ENCODE peak calls at places on chromosomes 16 and 17, in five cellular contexts. T is fibroblast of lung, P is mammary epithelial cell, D is HCT116, W is GM12878. C is an unnamed sample.

GRCh38 chr17:72452286-72453173 is 331.7 kb downstream of the SOX9 start:
- DNase-seq in T (no peak), P (no peak), D (no peak), W (no peak), C (no peak)

GRCh38 chr16:78005881-78006280 is 16.5 kb upstream of the CLEC3A start:
- DNase-seq in T (no peak), P (no peak), D (peak), W (no peak), C (no peak)

GRCh38 chr17:55702150-55702549 is 20.5 kb downstream of the TMEM100 start:
- DNase-seq in T (no peak), P (no peak), D (no peak), W (no peak), C (no peak)

GRCh38 chr17:69268442-69269068 is 39.9 kb upstream of the ABCA10 start:
- DNase-seq in T (peak), P (no peak), D (no peak), W (no peak), C (no peak)

GRCh38 chr17:69246726-69247375 is 18.2 kb upstream of the ABCA10 start:
- DNase-seq in T (peak), P (peak), D (peak), W (peak), C (peak)

GRCh38 chr16:5490499-5490898 is 392.9 kb upstream of the EEF2KMT start:
- DNase-seq in T (peak), P (no peak), D (peak), W (no peak), C (no peak)

GRCh38 chr16:85084841-85085535 is 27.3 kb downstream of the CIBAR2 start:
- DNase-seq in T (no peak), P (no peak), D (no peak), W (no peak), C (no peak)

GRCh38 chr17:41448506-41448905 is 7.7 kb upstream of the KRT38 start:
- DNase-seq in T (no peak), P (no peak), D (no peak), W (no peak), C (no peak)

GRCh38 chr16:20868890-20869289 is 31.3 kb downstream of the DCUN1D3 start:
- DNase-seq in T (peak), P (peak), D (no peak), W (no peak), C (peak)

GRCh38 chr16:46632778-46633733 is 11.9 kb upstream of the SHCBP1 start:
- DNase-seq in T (no peak), P (no peak), D (no peak), W (no peak), C (no peak)

GRCh38 chr16:77273-77806 is 685 bp upstream of the MPG start:
- DNase-seq in T (peak), P (no peak), D (no peak), W (no peak), C (no peak)

GRCh38 chr16:85136705-85137322 is 24.5 kb upstream of the CIBAR2 start:
- DNase-seq in T (no peak), P (no peak), D (no peak), W (no peak), C (no peak)

GRCh38 chr17:69684251-69684650 is 269.8 kb downstream of the MAP2K6 start:
- DNase-seq in T (no peak), P (no peak), D (no peak), W (no peak), C (no peak)

GRCh38 chr16:49910761-49911160 is 54.8 kb upstream of the ZNF423 start:
- DNase-seq in T (no peak), P (no peak), D (no peak), W (no peak), C (no peak)

GRCh38 chr17:11705111-11705510 is 106.8 kb downstream of the DNAH9 start:
- DNase-seq in T (no peak), P (no peak), D (no peak), W (no peak), C (no peak)

GRCh38 chr17:36918260-36918691 is 19.0 kb upstream of the LHX1 start:
- DNase-seq in T (peak), P (no peak), D (peak), W (no peak), C (peak)

GRCh38 chr16:60261425-60261824 is 1527.3 kb upstream of the GOT2 start:
- DNase-seq in T (no peak), P (no peak), D (no peak), W (no peak), C (no peak)

GRCh38 chr17:57946798-57947358 is 8.3 kb downstream of the CUEDC1 start:
- DNase-seq in T (peak), P (peak), D (no peak), W (peak), C (peak)

GRCh38 chr16:86504315-86505184 is 5.8 kb upstream of the FOXF1 start:
- DNase-seq in T (no peak), P (no peak), D (no peak), W (no peak), C (no peak)

GRCh38 chr17:51275381-51275780 is 15.0 kb downstream of the UTP18 start:
- DNase-seq in T (peak), P (no peak), D (no peak), W (no peak), C (peak)

GRCh38 chr17:65013613-65014391 is 42.7 kb downstream of the GNA13 start:
- DNase-seq in T (peak), P (peak), D (peak), W (no peak), C (peak)

GRCh38 chr16:89691986-89692569 is 5.6 kb downstream of the CDK10 start:
- DNase-seq in T (no peak), P (no peak), D (no peak), W (no peak), C (no peak)

GRCh38 chr17:14308965-14309879 is 8.3 kb downstream of the HS3ST3B1 start:
- DNase-seq in T (peak), P (peak), D (no peak), W (no peak), C (peak)

GRCh38 chr17:37741334-37742113 is 3.3 kb downstream of the HNF1B start:
- DNase-seq in T (no peak), P (no peak), D (no peak), W (no peak), C (no peak)

GRCh38 chr17:15351925-15352324 is 10.5 kb upstream of the TEKT3 start:
- DNase-seq in T (peak), P (peak), D (no peak), W (no peak), C (peak)

GRCh38 chr16:81444448-81445121 is at the start of gene CMIP:
- DNase-seq in T (peak), P (peak), D (peak), W (no peak), C (peak)

GRCh38 chr16:27237229-27238015 is 31.1 kb downstream of the NSMCE1 start:
- DNase-seq in T (peak), P (no peak), D (no peak), W (peak), C (peak)

GRCh38 chr16:75996491-75996890 is 270.2 kb upstream of the CPHXL start:
- DNase-seq in T (no peak), P (peak), D (no peak), W (no peak), C (no peak)

GRCh38 chr16:67833035-67833417 is 9.1 kb upstream of the THAP11 start:
- DNase-seq in T (peak), P (peak), D (no peak), W (no peak), C (peak)

GRCh38 chr16:83713597-83713996 is 94.2 kb upstream of the HSBP1 start:
- DNase-seq in T (no peak), P (no peak), D (no peak), W (no peak), C (no peak)

GRCh38 chr17:76657505-76658386 is 14.2 kb upstream of the ST6GALNAC1 start:
- DNase-seq in T (no peak), P (no peak), D (no peak), W (no peak), C (no peak)

GRCh38 chr16:87806246-87806607 is 40.4 kb upstream of the KLHDC4 start:
- DNase-seq in T (peak), P (peak), D (peak), W (no peak), C (peak)

GRCh38 chr17:80790021-80790765 is 201.4 kb upstream of the CHMP6 start:
- DNase-seq in T (peak), P (no peak), D (no peak), W (peak), C (no peak)

GRCh38 chr16:29765167-29766032 is 12.7 kb upstream of the ZG16 start:
- DNase-seq in T (no peak), P (no peak), D (peak), W (no peak), C (no peak)

GRCh38 chr16:31451681-31452351 is 7.5 kb upstream of the ARMC5 start:
- DNase-seq in T (peak), P (peak), D (peak), W (no peak), C (peak)
- H2AFZ ChIP-seq in T (no peak), P (peak), D (no peak), W (no peak), C (no peak)

GRCh38 chr16:56700195-56700594 is 17.9 kb downstream of the MT1X start:
- DNase-seq in T (no peak), P (no peak), D (no peak), W (no peak), C (no peak)

GRCh38 chr16:56697456-56698155 is 15.3 kb downstream of the MT1X start:
- DNase-seq in T (no peak), P (no peak), D (no peak), W (no peak), C (no peak)

GRCh38 chr16:56702836-56703235 is 20.6 kb downstream of the MT1X start:
- DNase-seq in T (no peak), P (no peak), D (no peak), W (no peak), C (no peak)

GRCh38 chr16:56700631-56701030 is 18.4 kb downstream of the MT1X start:
- DNase-seq in T (no peak), P (no peak), D (no peak), W (no peak), C (no peak)

GRCh38 chr16:56701534-56701933 is 19.3 kb downstream of the MT1X start:
- DNase-seq in T (no peak), P (no peak), D (no peak), W (no peak), C (no peak)
- H2AFZ ChIP-seq in T (peak), P (no peak), D (peak), W (no peak), C (no peak)

DNA sequence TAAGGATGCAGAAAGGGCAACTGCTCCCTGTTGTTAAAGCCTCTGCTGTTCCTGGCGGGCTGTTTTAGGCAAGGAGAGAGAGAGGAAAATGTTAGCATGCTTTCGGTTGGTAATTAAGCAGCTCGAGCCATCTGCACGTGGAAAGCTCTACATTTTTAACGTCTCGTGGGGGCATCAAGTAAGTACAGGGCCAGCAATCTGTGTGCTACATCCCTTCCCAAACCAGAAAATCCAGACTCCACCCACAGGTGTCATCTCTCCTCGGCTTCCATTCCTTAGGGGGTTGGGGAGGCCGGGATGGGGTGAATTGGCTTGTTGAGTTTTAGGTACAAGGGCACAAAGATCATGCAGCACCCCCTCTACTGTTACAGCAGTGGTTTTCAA is 62.5 kb upstream of the MARCHF10 start:
- DNase-seq in T (no peak), P (no peak), D (no peak), W (no peak), C (no peak)
- H2AFZ ChIP-seq in T (no peak), P (no peak), D (no peak), W (no peak), C (peak)

GRCh38 chr16:19808061-19808621 is 76.5 kb downstream of the GPRC5B start:
- DNase-seq in T (peak), P (no peak), D (no peak), W (peak), C (no peak)
- H2AFZ ChIP-seq in T (no peak), P (no peak), D (no peak), W (no peak), C (no peak)

DNA sequence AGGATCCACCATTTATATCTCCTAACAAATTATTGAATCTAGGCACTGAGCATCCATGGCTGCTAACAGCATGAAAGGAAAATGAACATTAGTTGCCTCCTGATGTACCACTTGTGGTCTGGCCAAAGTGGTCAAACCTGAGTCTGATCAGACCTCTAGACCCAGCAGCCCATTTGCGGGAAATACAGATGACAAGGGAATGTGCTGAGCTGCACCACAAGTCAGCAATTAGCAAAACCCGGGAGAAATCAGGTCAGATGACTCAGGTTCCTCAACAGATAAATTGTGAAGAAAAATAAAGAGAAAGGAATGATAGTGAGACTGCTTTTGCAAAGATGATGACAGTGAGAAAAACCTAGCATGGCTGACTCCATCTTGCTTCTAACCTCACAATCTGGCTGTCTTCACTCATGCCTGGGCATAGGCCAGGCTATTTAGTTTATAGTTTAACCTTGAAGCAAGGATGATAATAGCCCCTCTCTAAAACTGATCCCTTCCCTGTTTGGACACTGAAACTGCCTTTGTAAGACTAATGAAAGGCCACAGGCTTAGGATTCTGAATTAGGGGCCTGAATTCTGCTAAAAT is 142.7 kb upstream of the ASIC2 start:
- DNase-seq in T (peak), P (peak), D (no peak), W (no peak), C (peak)
- H2AFZ ChIP-seq in T (no peak), P (no peak), D (no peak), W (no peak), C (no peak)

GRCh38 chr17:44779211-44780025 is 20.6 kb downstream of the ADAM11 start:
- DNase-seq in T (peak), P (peak), D (peak), W (peak), C (peak)

GRCh38 chr17:44780161-44780560 is 21.4 kb downstream of the ADAM11 start:
- DNase-seq in T (no peak), P (no peak), D (no peak), W (no peak), C (no peak)

GRCh38 chr17:44780845-44781480 is 22.2 kb downstream of the ADAM11 start:
- DNase-seq in T (no peak), P (no peak), D (no peak), W (no peak), C (no peak)

GRCh38 chr17:44781553-44782348 is 23.0 kb downstream of the ADAM11 start:
- DNase-seq in T (no peak), P (no peak), D (no peak), W (no peak), C (no peak)

DNA sequence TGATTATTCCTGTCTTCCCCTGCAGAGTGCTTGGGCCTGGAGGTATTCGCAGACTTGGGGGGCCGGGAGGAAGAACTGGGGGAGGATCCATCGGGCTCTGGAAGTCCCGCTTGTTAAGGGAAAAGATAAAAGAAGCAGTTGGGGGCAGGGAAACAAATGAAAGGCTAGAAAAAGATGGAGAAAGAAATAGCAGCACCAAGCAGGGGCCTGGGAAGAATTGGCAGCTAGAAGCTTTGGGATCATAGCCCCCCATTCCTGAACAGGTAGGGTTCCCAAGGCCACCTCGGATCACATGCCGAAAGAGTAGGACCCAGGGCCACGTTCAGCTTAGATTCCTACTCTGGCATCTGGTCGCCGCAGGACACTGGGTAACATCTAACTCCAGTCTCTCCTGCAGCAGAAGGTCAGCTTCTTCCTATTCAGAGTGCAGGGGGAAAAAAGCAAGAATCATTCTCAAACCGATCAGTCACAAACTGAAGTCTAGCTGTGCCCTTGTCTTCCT is 23.6 kb downstream of the ADAM11 start:
- DNase-seq in T (no peak), P (no peak), D (no peak), W (no peak), C (no peak)
- H2AFZ ChIP-seq in T (no peak), P (no peak), D (no peak), W (no peak), C (no peak)

GRCh38 chr17:50048146-50048720 is 7.7 kb upstream of the ITGA3 start:
- DNase-seq in T (peak), P (no peak), D (no peak), W (no peak), C (peak)
- H2AFZ ChIP-seq in T (no peak), P (no peak), D (no peak), W (no peak), C (no peak)

GRCh38 chr17:40315678-40316570 is 6.9 kb downstream of the RARA start:
- DNase-seq in T (no peak), P (no peak), D (no peak), W (no peak), C (no peak)
- H2AFZ ChIP-seq in T (no peak), P (peak), D (no peak), W (no peak), C (no peak)

DNA sequence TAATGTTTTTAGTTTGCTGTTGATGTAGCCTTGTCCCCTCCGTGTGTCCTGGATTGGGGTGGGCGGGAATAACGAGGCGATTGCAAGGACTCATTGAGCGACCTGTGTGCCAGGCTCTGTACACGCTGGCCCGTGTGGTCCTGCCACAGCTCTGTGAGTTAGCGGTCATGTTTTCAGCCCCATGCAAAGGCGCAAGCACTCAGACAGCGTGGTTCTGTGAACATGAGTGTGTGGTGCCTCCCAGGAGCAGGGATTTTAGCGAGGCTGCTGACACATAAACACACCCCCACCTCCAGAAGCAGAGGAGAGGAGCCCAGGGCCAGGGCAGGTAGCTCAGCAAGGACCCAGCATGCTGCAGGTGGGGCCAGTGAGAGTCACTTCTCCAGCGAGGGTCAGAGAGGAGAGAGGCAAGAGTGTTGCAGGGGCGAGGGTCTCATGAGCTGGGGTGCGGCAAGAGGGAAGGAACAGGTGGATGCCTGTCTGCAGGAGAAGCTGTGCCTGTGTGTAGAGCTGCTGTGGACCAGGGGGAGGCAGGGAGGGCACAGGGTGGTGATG is 115.3 kb downstream of the OR1D5 start:
- DNase-seq in T (no peak), P (no peak), D (no peak), W (no peak), C (no peak)
- H2AFZ ChIP-seq in T (no peak), P (no peak), D (no peak), W (no peak), C (no peak)

GRCh38 chr16:69566437-69567030 is 768 bp downstream of the NFAT5 start:
- DNase-seq in T (peak), P (peak), D (no peak), W (no peak), C (peak)

GRCh38 chr16:69563605-69564580 is 1.9 kb upstream of the NFAT5 start:
- DNase-seq in T (peak), P (peak), D (no peak), W (peak), C (peak)

GRCh38 chr16:69565611-69566436 is at the start of gene NFAT5:
- DNase-seq in T (peak), P (peak), D (peak), W (no peak), C (peak)

GRCh38 chr16:69564845-69565610 is 738 bp upstream of the NFAT5 start:
- DNase-seq in T (peak), P (peak), D (no peak), W (no peak), C (no peak)

GRCh38 chr16:69567031-69567680 is 1.4 kb downstream of the NFAT5 start:
- DNase-seq in T (peak), P (peak), D (no peak), W (no peak), C (peak)
- H2AFZ ChIP-seq in T (no peak), P (peak), D (no peak), W (no peak), C (no peak)

C was measured in astrocyte.